ENCODE peak calls at places on chromosomes 2 and 18, in seven cellular contexts. N is HTR-8/SVneo, G is thoracic aorta, X is transverse colon, U is ecto neural progenitor cell, Z is hypothalamus, M is HFF-Myc. B is an unnamed sample.

GRCh38 chr2:127650041-127650784 is 4.3 kb downstream of the GPR17 start:
- DNase-seq in N (no peak), U (no peak), M (no peak), Z (no peak), X (no peak), G (no peak), B (no peak)

GRCh38 chr2:159076233-159076632 is 107.8 kb downstream of the TANC1 start:
- DNase-seq in X (no peak), Z (no peak), U (no peak), G (no peak), N (no peak), M (peak; percentile 84), B (no peak)

GRCh38 chr2:25642298-25642697 is 31.1 kb downstream of the DTNB start:
- DNase-seq in Z (no peak), X (no peak), N (no peak), U (no peak), G (no peak), M (no peak), B (no peak)

GRCh38 chr2:229714080-229714735 is at the start of gene DNER:
- DNase-seq in Z (peak; percentile 41), G (no peak), M (no peak), N (no peak), X (peak; percentile 20), U (peak; percentile 85), B (no peak)

GRCh38 chr2:151049746-151050145 is 211.9 kb downstream of the RBM43 start:
- DNase-seq in G (no peak), U (no peak), N (no peak), M (no peak), X (no peak), Z (no peak), B (peak; percentile 6)

GRCh38 chr2:3495956-3496355 is 23.4 kb downstream of the ADI1 start:
- DNase-seq in U (peak; percentile 24), N (no peak), X (no peak), G (no peak), M (no peak), Z (no peak), B (no peak)

GRCh38 chr18:21164746-21165145 is 53.1 kb upstream of the ROCK1 start:
- DNase-seq in Z (no peak), M (no peak), U (no peak), N (no peak), G (no peak), X (no peak), B (no peak)

GRCh38 chr18:25164837-25165791 is 186.9 kb downstream of the ZNF521 start:
- DNase-seq in X (no peak), M (peak; percentile 44), U (no peak), Z (no peak), N (no peak), G (no peak), B (no peak)

GRCh38 chr2:2570871-2571270 is 239.8 kb upstream of the MYT1L start:
- DNase-seq in G (no peak), M (no peak), X (no peak), U (peak; percentile 32), N (no peak), Z (no peak), B (no peak)

GRCh38 chr2:166180951-166181812 is 53.4 kb upstream of the SCN1A start:
- DNase-seq in Z (no peak), X (peak; percentile 38), N (peak; percentile 20), U (peak; percentile 56), M (peak; percentile 26), G (no peak), B (no peak)

GRCh38 chr2:36482576-36483214 is 115.3 kb downstream of the FEZ2 start:
- DNase-seq in U (no peak), Z (no peak), N (no peak), M (no peak), G (no peak), X (peak; percentile 17), B (no peak)